ENCODE peak calls at places on chromosomes 2 and 18, in four cellular contexts. One of them, this sample, is unnamed.
A peak's percentile ranks its signal among the peaks of the same experiment; 100 is the strongest.

GRCh38 chr18:45357681-45358470 is 257.4 kb upstream of the SLC14A2 start:
- DNase-seq in HuH-7.5: no peak
- DNase-seq in cerebellum: no peak
- DNase-seq in NCI-H226: no peak
- DNase-seq in this sample: no peak

GRCh38 chr18:199214-199613 is 40.9 kb downstream of the USP14 start:
- DNase-seq in HuH-7.5: no peak
- DNase-seq in cerebellum: no peak
- DNase-seq in NCI-H226: no peak
- DNase-seq in this sample: peak; percentile 7

GRCh38 chr2:128834853-128835252 is 516.2 kb upstream of the HS6ST1 start:
- DNase-seq in HuH-7.5: no peak
- DNase-seq in cerebellum: no peak
- DNase-seq in NCI-H226: no peak
- DNase-seq in this sample: no peak

GRCh38 chr18:13492314-13492713 is 234.0 kb downstream of the FAM210A start:
- DNase-seq in HuH-7.5: no peak
- DNase-seq in cerebellum: peak; percentile 41
- DNase-seq in NCI-H226: no peak
- DNase-seq in this sample: no peak

GRCh38 chr2:36559221-36559942 is 38.6 kb downstream of the FEZ2 start:
- DNase-seq in HuH-7.5: no peak
- DNase-seq in cerebellum: no peak
- DNase-seq in NCI-H226: no peak
- DNase-seq in this sample: no peak

GRCh38 chr2:197952540-197953202 is 148.3 kb downstream of the PLCL1 start:
- DNase-seq in HuH-7.5: no peak
- DNase-seq in cerebellum: no peak
- DNase-seq in NCI-H226: peak; percentile 66
- DNase-seq in this sample: no peak

GRCh38 chr2:239927424-239927981 is 97.6 kb downstream of the NDUFA10 start:
- DNase-seq in HuH-7.5: peak; percentile 35
- DNase-seq in cerebellum: no peak
- DNase-seq in NCI-H226: peak; percentile 78
- DNase-seq in this sample: peak; percentile 70

GRCh38 chr18:31612124-31612523 is 20.4 kb downstream of the TTR start:
- DNase-seq in HuH-7.5: no peak
- DNase-seq in cerebellum: peak; percentile 13
- DNase-seq in NCI-H226: no peak
- DNase-seq in this sample: no peak

GRCh38 chr2:38602732-38603401 is at the start of gene HNRNPLL:
- DNase-seq in HuH-7.5: peak; percentile 81
- DNase-seq in cerebellum: peak; percentile 96
- DNase-seq in NCI-H226: peak; percentile 99
- DNase-seq in this sample: peak; percentile 98

GRCh38 chr2:96084006-96084857 is 32.1 kb downstream of the ADRA2B start:
- DNase-seq in HuH-7.5: no peak
- DNase-seq in cerebellum: no peak
- DNase-seq in NCI-H226: no peak
- DNase-seq in this sample: no peak

GRCh38 chr2:232896700-232897385 is 26.8 kb downstream of the SNORC start:
- DNase-seq in HuH-7.5: no peak
- DNase-seq in cerebellum: no peak
- DNase-seq in NCI-H226: no peak
- DNase-seq in this sample: no peak

GRCh38 chr18:39453882-39454281 is 1888.3 kb upstream of the CELF4 start:
- DNase-seq in HuH-7.5: peak; percentile 4
- DNase-seq in cerebellum: no peak
- DNase-seq in NCI-H226: peak; percentile 25
- DNase-seq in this sample: peak; percentile 58

GRCh38 chr2:230980468-230980867 is 15.5 kb upstream of the SPATA3 start:
- DNase-seq in HuH-7.5: no peak
- DNase-seq in cerebellum: no peak
- DNase-seq in NCI-H226: no peak
- DNase-seq in this sample: no peak

GRCh38 chr2:174300114-174300513 is 34.6 kb upstream of the SP9 start:
- DNase-seq in HuH-7.5: no peak
- DNase-seq in cerebellum: no peak
- DNase-seq in NCI-H226: no peak
- DNase-seq in this sample: no peak

GRCh38 chr2:201151127-201152074 is 31.5 kb upstream of the CASP10 start:
- DNase-seq in HuH-7.5: no peak
- DNase-seq in cerebellum: no peak
- DNase-seq in NCI-H226: peak; percentile 51
- DNase-seq in this sample: peak; percentile 86

GRCh38 chr2:239296020-239296932 is 104.5 kb downstream of the HDAC4 start:
- DNase-seq in HuH-7.5: peak; percentile 75
- DNase-seq in cerebellum: no peak
- DNase-seq in NCI-H226: no peak
- DNase-seq in this sample: no peak

GRCh38 chr18:22489694-22490093 is 72.0 kb upstream of the CTAGE1 start:
- DNase-seq in HuH-7.5: peak; percentile 53
- DNase-seq in cerebellum: no peak
- DNase-seq in NCI-H226: peak; percentile 58
- DNase-seq in this sample: no peak

GRCh38 chr2:38037325-38037724 is 38.6 kb downstream of the CYP1B1 start:
- DNase-seq in HuH-7.5: no peak
- DNase-seq in cerebellum: no peak
- DNase-seq in NCI-H226: no peak
- DNase-seq in this sample: peak; percentile 35

GRCh38 chr2:204274991-204275390 is 270.3 kb upstream of the PARD3B start:
- DNase-seq in HuH-7.5: no peak
- DNase-seq in cerebellum: no peak
- DNase-seq in NCI-H226: no peak
- DNase-seq in this sample: no peak

GRCh38 chr2:36438454-36438977 is 82.9 kb downstream of the CRIM1 start:
- DNase-seq in HuH-7.5: no peak
- DNase-seq in cerebellum: no peak
- DNase-seq in NCI-H226: peak; percentile 97
- DNase-seq in this sample: peak; percentile 99

GRCh38 chr18:11488175-11488574 is 121.2 kb upstream of the SLC35G4 start:
- DNase-seq in HuH-7.5: no peak
- DNase-seq in cerebellum: no peak
- DNase-seq in NCI-H226: peak; percentile 77
- DNase-seq in this sample: peak; percentile 50

GRCh38 chr2:84559838-84560237 is 43.5 kb downstream of the DNAH6 start:
- DNase-seq in HuH-7.5: no peak
- DNase-seq in cerebellum: no peak
- DNase-seq in NCI-H226: no peak
- DNase-seq in this sample: no peak

GRCh38 chr2:98654702-98655488 is 46.5 kb downstream of the UNC50 start:
- DNase-seq in HuH-7.5: no peak
- DNase-seq in cerebellum: no peak
- DNase-seq in NCI-H226: no peak
- DNase-seq in this sample: no peak

GRCh38 chr2:169071455-169071854 is 2.1 kb downstream of the DHRS9 start:
- DNase-seq in HuH-7.5: no peak
- DNase-seq in cerebellum: no peak
- DNase-seq in NCI-H226: no peak
- DNase-seq in this sample: no peak

GRCh38 chr2:1233280-1233679 is 180.0 kb upstream of the TPO start:
- DNase-seq in HuH-7.5: no peak
- DNase-seq in cerebellum: no peak
- DNase-seq in NCI-H226: no peak
- DNase-seq in this sample: no peak

GRCh38 chr2:150916997-150917396 is 344.7 kb downstream of the RBM43 start:
- DNase-seq in HuH-7.5: no peak
- DNase-seq in cerebellum: no peak
- DNase-seq in NCI-H226: no peak
- DNase-seq in this sample: peak; percentile 42

GRCh38 chr2:46776687-46777327 is 138.8 kb downstream of the MCFD2 start:
- DNase-seq in HuH-7.5: peak; percentile 44
- DNase-seq in cerebellum: no peak
- DNase-seq in NCI-H226: peak; percentile 29
- DNase-seq in this sample: peak; percentile 69

GRCh38 chr2:232321156-232321816 is 57.3 kb upstream of the ALPP start:
- DNase-seq in HuH-7.5: no peak
- DNase-seq in cerebellum: no peak
- DNase-seq in NCI-H226: no peak
- DNase-seq in this sample: no peak

GRCh38 chr2:101500860-101501259 is 25.9 kb upstream of the RFX8 start:
- DNase-seq in HuH-7.5: no peak
- DNase-seq in cerebellum: no peak
- DNase-seq in NCI-H226: peak; percentile 31
- DNase-seq in this sample: peak; percentile 97

GRCh38 chr2:6580982-6581381 is 284.7 kb downstream of the CMPK2 start:
- DNase-seq in HuH-7.5: no peak
- DNase-seq in cerebellum: no peak
- DNase-seq in NCI-H226: no peak
- DNase-seq in this sample: peak; percentile 12